ENCODE peak calls at places on chromosome 6, in four cellular contexts. T is HepG2, J is GM12878, Q is K562. E is an unnamed sample.

GRCh38 chr6:31308845-31309175 is 36.9 kb upstream of the HLA-C start:
- DNase-seq in T (no peak), J (no peak), Q (no peak), E (no peak)

GRCh38 chr6:166999845-167000253 is 652 bp downstream of the CEP43 start:
- DNase-seq in T (peak; percentile 74), J (no peak), Q (no peak), E (no peak)

GRCh38 chr6:161369339-161369738 is 95.5 kb upstream of the AGPAT4 start:
- DNase-seq in T (no peak), J (no peak), Q (no peak), E (no peak)

GRCh38 chr6:31821301-31822037 is 6.1 kb upstream of the HSPA1B start:
- DNase-seq in T (no peak), J (no peak), Q (peak; percentile 77), E (peak; percentile 45)

GRCh38 chr6:114304304-114304887 is 38.4 kb downstream of the HS3ST5 start:
- DNase-seq in T (peak; percentile 19), J (no peak), Q (no peak), E (no peak)

GRCh38 chr6:33847078-33847477 is 43.3 kb upstream of the MLN start:
- DNase-seq in T (no peak), J (no peak), Q (no peak), E (no peak)

GRCh38 chr6:15341311-15341710 is 95.4 kb downstream of the JARID2 start:
- DNase-seq in T (no peak), J (no peak), Q (no peak), E (no peak)

GRCh38 chr6:157830354-157831017 is 7.4 kb downstream of the SNX9 start:
- DNase-seq in T (no peak), J (peak; percentile 68), Q (no peak), E (no peak)

GRCh38 chr6:43481075-43481474 is 3.7 kb downstream of the TJAP1 start:
- DNase-seq in T (no peak), J (no peak), Q (no peak), E (no peak)

GRCh38 chr6:3750324-3751018 is 1.0 kb downstream of the PXDC1 start:
- DNase-seq in T (peak; percentile 62), J (no peak), Q (peak; percentile 25), E (peak; percentile 31)

GRCh38 chr6:43644940-43645612 is at the start of gene RSPH9:
- DNase-seq in T (no peak), J (no peak), Q (no peak), E (no peak)

GRCh38 chr6:74946961-74947360 is 258.9 kb downstream of the COL12A1 start:
- DNase-seq in T (peak; percentile 4), J (no peak), Q (no peak), E (no peak)

GRCh38 chr6:136012198-136012884 is 160.8 kb downstream of the PDE7B start:
- DNase-seq in T (no peak), J (no peak), Q (no peak), E (no peak)
- TF ChIP-seq FOXK2 in T (no peak), J (no peak), Q (no peak), E (no peak)

DNA sequence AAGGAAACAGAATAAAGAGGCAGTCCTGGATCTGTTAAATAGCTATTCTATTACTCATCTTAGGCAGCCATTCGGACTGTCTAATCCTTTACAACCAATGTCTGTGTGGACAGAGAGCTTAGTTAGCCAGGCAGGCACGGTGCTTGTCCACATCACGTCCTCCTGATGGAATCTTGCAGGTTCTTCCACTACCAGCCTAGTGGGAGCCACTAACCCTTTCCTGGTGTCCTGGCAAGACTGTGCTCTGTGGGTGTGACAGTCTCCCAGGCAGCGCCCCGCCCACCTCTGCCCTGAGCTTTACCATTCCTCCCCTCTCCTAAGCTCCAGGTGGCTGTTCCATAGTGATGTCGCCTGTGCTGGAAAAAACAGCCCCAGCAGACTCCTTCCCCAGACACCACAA is 78.3 kb upstream of the CLDN20 start:
- DNase-seq in T (no peak), J (no peak), Q (no peak), E (no peak)
- TF ChIP-seq FOXK2 in T (no peak), J (no peak), Q (no peak), E (no peak)

GRCh38 chr6:170436209-170436809 is 116.8 kb downstream of the PSMB1 start:
- DNase-seq in T (no peak), J (no peak), Q (no peak), E (no peak)
- TF ChIP-seq FOXK2 in T (no peak), J (no peak), Q (no peak), E (no peak)

GRCh38 chr6:26554669-26555504 is 16.7 kb downstream of the HMGN4 start:
- DNase-seq in T (peak; percentile 69), J (no peak), Q (no peak), E (no peak)
- TF ChIP-seq FOXK2 in T (no peak), J (no peak), Q (peak; percentile 5), E (no peak)

GRCh38 chr6:41578714-41579610 is 32.8 kb downstream of the FOXP4 start:
- DNase-seq in T (no peak), J (no peak), Q (peak; percentile 76), E (no peak)
- TF ChIP-seq FOXK2 in T (no peak), J (no peak), Q (peak; percentile 21), E (no peak)

GRCh38 chr6:109867970-109868358 is 110.1 kb upstream of the GPR6 start:
- DNase-seq in T (no peak), J (no peak), Q (no peak), E (no peak)
- TF ChIP-seq FOXK2 in T (no peak), J (no peak), Q (no peak), E (no peak)

GRCh38 chr6:144928847-144929246 is 643.7 kb downstream of the UTRN start:
- DNase-seq in T (no peak), J (no peak), Q (no peak), E (no peak)

GRCh38 chr6:144932621-144933020 is 647.5 kb downstream of the UTRN start:
- DNase-seq in T (no peak), J (no peak), Q (no peak), E (no peak)

GRCh38 chr6:144929262-144929661 is 644.1 kb downstream of the UTRN start:
- DNase-seq in T (no peak), J (no peak), Q (no peak), E (no peak)

GRCh38 chr6:144935181-144935580 is 650.0 kb downstream of the UTRN start:
- DNase-seq in T (no peak), J (no peak), Q (no peak), E (no peak)

DNA sequence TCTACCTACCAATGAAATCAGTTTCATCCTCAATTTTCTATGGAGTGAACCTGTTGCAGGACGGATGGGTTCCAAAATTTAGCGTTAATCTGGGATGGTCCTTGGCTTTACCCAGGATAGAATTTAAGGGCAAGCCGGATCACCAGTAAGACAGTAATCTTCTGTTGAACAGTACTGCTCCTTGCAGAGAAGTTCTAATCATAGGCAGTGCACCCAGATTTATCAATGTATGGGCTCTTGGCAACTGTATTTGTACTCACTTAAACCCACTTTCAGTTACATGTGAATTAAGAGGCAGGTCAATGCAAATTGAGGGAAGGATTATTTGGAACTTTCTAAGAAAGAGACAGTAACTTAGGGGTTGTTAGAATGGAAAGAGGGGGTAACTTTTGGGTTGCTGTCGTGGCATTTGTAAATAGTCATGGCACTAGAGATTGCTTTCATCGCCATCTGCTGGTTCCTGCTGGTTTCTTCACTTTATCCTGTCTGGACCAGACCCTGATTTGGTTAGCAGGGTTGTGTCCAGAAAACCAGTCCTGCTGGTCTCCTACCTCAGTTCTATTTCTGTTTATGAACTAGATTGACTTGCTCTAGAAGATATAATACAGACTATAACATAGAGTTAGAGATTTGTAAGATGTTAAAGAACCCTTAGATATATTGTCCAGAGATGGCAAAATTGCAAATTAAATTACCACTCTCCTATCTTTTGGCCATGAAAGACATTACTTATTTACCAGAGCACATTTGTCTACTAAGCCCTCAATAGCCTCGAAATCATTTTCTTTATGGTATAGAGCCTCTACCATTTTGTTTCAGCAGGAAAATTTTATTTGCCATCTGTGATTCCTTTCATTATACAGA is 646.3 kb downstream of the UTRN start:
- DNase-seq in T (peak; percentile 27), J (no peak), Q (peak; percentile 11), E (peak; percentile 30)
- TF ChIP-seq FOXK2 in T (no peak), J (no peak), Q (no peak), E (no peak)